ENCODE peak calls at places on chromosomes 11 and 22, in five cellular contexts. H, Z, B, U and X are unnamed samples.

GRCh38 chr22:36344106-36344827 is 43.5 kb downstream of the MYH9 start:
- DNase-seq in H (peak; percentile 59), Z (no peak), B (no peak), U (no peak), X (no peak)

GRCh38 chr11:119728226-119728626 is 774 bp downstream of the NECTIN1 start:
- DNase-seq in H (no peak), Z (no peak), B (no peak), U (peak; percentile 48), X (peak; percentile 62)

GRCh38 chr11:76588455-76589325 is 81.9 kb downstream of the LRRC32 start:
- DNase-seq in H (no peak), Z (no peak), B (peak; percentile 82), U (no peak), X (peak; percentile 85)

GRCh38 chr11:119705362-119705761 is 23.6 kb downstream of the NECTIN1 start:
- DNase-seq in H (no peak), Z (no peak), B (no peak), U (no peak), X (no peak)

GRCh38 chr11:121889168-121889567 is 226.8 kb downstream of the BLID start:
- DNase-seq in H (no peak), Z (no peak), B (peak; percentile 21), U (no peak), X (no peak)

GRCh38 chr11:73995731-73996130 is 13.1 kb upstream of the UCP2 start:
- DNase-seq in H (no peak), Z (no peak), B (no peak), U (no peak), X (no peak)

GRCh38 chr22:30553971-30554370 is 7.4 kb upstream of the SEC14L6 start:
- DNase-seq in H (no peak), Z (no peak), B (no peak), U (no peak), X (no peak)

GRCh38 chr11:120964857-120965256 is 59.0 kb upstream of the TBCEL start:
- DNase-seq in H (no peak), Z (no peak), B (peak; percentile 47), U (no peak), X (no peak)

GRCh38 chr11:5115339-5115738 is 22.8 kb downstream of the OR52A5 start:
- DNase-seq in H (no peak), Z (no peak), B (no peak), U (no peak), X (no peak)

GRCh38 chr11:88036701-88037100 is 138.5 kb downstream of the RAB38 start:
- DNase-seq in H (no peak), Z (no peak), B (no peak), U (no peak), X (no peak)

GRCh38 chr11:1460396-1460795 is 26.2 kb downstream of the MOB2 start:
- DNase-seq in H (no peak), Z (no peak), B (peak; percentile 20), U (no peak), X (no peak)

GRCh38 chr11:17479284-17480214 is 2.9 kb upstream of the ABCC8 start:
- DNase-seq in H (no peak), Z (no peak), B (peak; percentile 18), U (peak; percentile 56), X (no peak)

GRCh38 chr11:10601722-10602281 is 33.3 kb upstream of the LYVE1 start:
- DNase-seq in H (no peak), Z (no peak), B (no peak), U (no peak), X (peak; percentile 55)

GRCh38 chr11:97814325-97814959 is 1206.3 kb upstream of the CNTN5 start:
- DNase-seq in H (no peak), Z (no peak), B (peak; percentile 11), U (no peak), X (no peak)

GRCh38 chr11:67054851-67055523 is 1.7 kb upstream of the RHOD start:
- DNase-seq in H (peak; percentile 54), Z (peak; percentile 40), B (peak; percentile 89), U (peak; percentile 71), X (peak; percentile 84)